ENCODE peak calls at places on chromosomes 6 and 20, in six cellular contexts. One of them, this sample, is unnamed.

GRCh38 chr6:157494132-157494705 is 113.2 kb downstream of the ZDHHC14 start:
- DNase-seq in retina: no peak
- DNase-seq in stimulated activated CD4-positive, alpha-beta T cell treated with anti-CD3 and anti-CD28 coated beads, Interleukin-2, amount 100 ng/mL, for 24 hours: no peak
- DNase-seq in lung microvascular endothelial cell: no peak
- DNase-seq in HAP-1: no peak
- DNase-seq in mesendoderm: no peak
- DNase-seq in this sample: no peak

GRCh38 chr6:97497713-97498331 is 214.8 kb upstream of the MMS22L start:
- DNase-seq in lung microvascular endothelial cell: peak
- DNase-seq in HAP-1: peak
- DNase-seq in stimulated activated CD4-positive, alpha-beta T cell treated with anti-CD3 and anti-CD28 coated beads, Interleukin-2, amount 100 ng/mL, for 24 hours: peak
- DNase-seq in mesendoderm: peak
- DNase-seq in retina: peak
- DNase-seq in this sample: peak

GRCh38 chr20:56801991-56802740 is 173.1 kb downstream of the TFAP2C start:
- DNase-seq in mesendoderm: no peak
- DNase-seq in lung microvascular endothelial cell: no peak
- DNase-seq in stimulated activated CD4-positive, alpha-beta T cell treated with anti-CD3 and anti-CD28 coated beads, Interleukin-2, amount 100 ng/mL, for 24 hours: no peak
- DNase-seq in retina: no peak
- DNase-seq in HAP-1: no peak
- DNase-seq in this sample: no peak

GRCh38 chr6:170271771-170272314 is 19.0 kb downstream of the DLL1 start:
- DNase-seq in mesendoderm: no peak
- DNase-seq in HAP-1: no peak
- DNase-seq in lung microvascular endothelial cell: no peak
- DNase-seq in stimulated activated CD4-positive, alpha-beta T cell treated with anti-CD3 and anti-CD28 coated beads, Interleukin-2, amount 100 ng/mL, for 24 hours: peak
- DNase-seq in retina: no peak
- DNase-seq in this sample: no peak

GRCh38 chr6:35136185-35136584 is 5.0 kb downstream of the TCP11 start:
- DNase-seq in lung microvascular endothelial cell: no peak
- DNase-seq in HAP-1: no peak
- DNase-seq in retina: no peak
- DNase-seq in mesendoderm: no peak
- DNase-seq in stimulated activated CD4-positive, alpha-beta T cell treated with anti-CD3 and anti-CD28 coated beads, Interleukin-2, amount 100 ng/mL, for 24 hours: no peak
- DNase-seq in this sample: no peak

GRCh38 chr6:39961178-39961577 is 26.9 kb upstream of the MOCS1 start:
- DNase-seq in mesendoderm: no peak
- DNase-seq in lung microvascular endothelial cell: peak
- DNase-seq in retina: no peak
- DNase-seq in stimulated activated CD4-positive, alpha-beta T cell treated with anti-CD3 and anti-CD28 coated beads, Interleukin-2, amount 100 ng/mL, for 24 hours: no peak
- DNase-seq in HAP-1: no peak
- DNase-seq in this sample: no peak

GRCh38 chr20:14963262-14963663 is 625.9 kb upstream of the FLRT3 start:
- DNase-seq in HAP-1: no peak
- DNase-seq in stimulated activated CD4-positive, alpha-beta T cell treated with anti-CD3 and anti-CD28 coated beads, Interleukin-2, amount 100 ng/mL, for 24 hours: no peak
- DNase-seq in mesendoderm: peak
- DNase-seq in retina: no peak
- DNase-seq in lung microvascular endothelial cell: peak
- DNase-seq in this sample: peak

GRCh38 chr6:133225560-133225959 is 15.6 kb upstream of the EYA4 start:
- DNase-seq in lung microvascular endothelial cell: no peak
- DNase-seq in stimulated activated CD4-positive, alpha-beta T cell treated with anti-CD3 and anti-CD28 coated beads, Interleukin-2, amount 100 ng/mL, for 24 hours: no peak
- DNase-seq in mesendoderm: no peak
- DNase-seq in HAP-1: no peak
- DNase-seq in retina: no peak
- DNase-seq in this sample: no peak

GRCh38 chr20:58630063-58630462 is 21.0 kb upstream of the STX16 start:
- DNase-seq in HAP-1: no peak
- DNase-seq in stimulated activated CD4-positive, alpha-beta T cell treated with anti-CD3 and anti-CD28 coated beads, Interleukin-2, amount 100 ng/mL, for 24 hours: no peak
- DNase-seq in lung microvascular endothelial cell: peak
- DNase-seq in mesendoderm: no peak
- DNase-seq in retina: no peak
- DNase-seq in this sample: no peak

GRCh38 chr6:107740496-107741190 is 83.5 kb downstream of the SCML4 start:
- DNase-seq in HAP-1: no peak
- DNase-seq in lung microvascular endothelial cell: no peak
- DNase-seq in mesendoderm: no peak
- DNase-seq in retina: no peak
- DNase-seq in stimulated activated CD4-positive, alpha-beta T cell treated with anti-CD3 and anti-CD28 coated beads, Interleukin-2, amount 100 ng/mL, for 24 hours: peak
- DNase-seq in this sample: peak

GRCh38 chr6:22248513-22249308 is 48.1 kb downstream of the PRL start:
- DNase-seq in lung microvascular endothelial cell: peak
- DNase-seq in stimulated activated CD4-positive, alpha-beta T cell treated with anti-CD3 and anti-CD28 coated beads, Interleukin-2, amount 100 ng/mL, for 24 hours: no peak
- DNase-seq in retina: no peak
- DNase-seq in mesendoderm: peak
- DNase-seq in HAP-1: no peak
- DNase-seq in this sample: no peak

This sample was measured in islet precursor cell.